ENCODE peak calls at places on chromosomes 2 and 18, in four cellular contexts. L is endodermal cell, B is sigmoid colon, V is SK-N-SH. J is an unnamed sample.

GRCh38 chr2:191166111-191166755 is 15.4 kb upstream of the STAT4 start:
- DNase-seq in B (no peak), L (no peak), V (no peak), J (no peak)

GRCh38 chr2:55776479-55776878 is 82.8 kb upstream of the PNPT1 start:
- DNase-seq in V (no peak), B (no peak), L (no peak), J (no peak)

GRCh38 chr2:95709831-95710230 is 118.0 kb downstream of the TRIM43 start:
- DNase-seq in V (no peak), L (no peak), B (no peak), J (no peak)

GRCh38 chr2:39513641-39514094 is 76.6 kb upstream of the MAP4K3 start:
- DNase-seq in L (peak; percentile 82), B (peak; percentile 66), V (peak; percentile 57), J (peak; percentile 72)

GRCh38 chr2:25251461-25252273 is 83.3 kb upstream of the POMC start:
- DNase-seq in B (peak; percentile 79), V (peak; percentile 84), L (peak; percentile 87), J (no peak)

GRCh38 chr2:109331864-109332848 is 203.2 kb downstream of the SH3RF3 start:
- DNase-seq in V (peak; percentile 55), L (peak; percentile 81), B (peak; percentile 84), J (peak; percentile 60)

GRCh38 chr18:49621301-49621700 is 59.4 kb downstream of the LIPG start:
- DNase-seq in B (no peak), V (no peak), L (no peak), J (no peak)

GRCh38 chr2:179237209-179237946 is 27.3 kb downstream of the SESTD1 start:
- DNase-seq in L (no peak), B (no peak), V (no peak), J (no peak)

GRCh38 chr18:62751341-62751821 is 36.0 kb downstream of the PHLPP1 start:
- DNase-seq in V (no peak), B (no peak), L (peak; percentile 85), J (no peak)

GRCh38 chr18:31040982-31041345 is 1.6 kb downstream of the DSC3 start:
- DNase-seq in B (no peak), V (peak; percentile 9), L (peak; percentile 72), J (no peak)

GRCh38 chr2:109516445-109517117 is 97.2 kb downstream of the SEPTIN10 start:
- DNase-seq in L (peak; percentile 96), B (no peak), V (peak; percentile 67), J (no peak)

GRCh38 chr2:113780472-113780871 is 24.0 kb upstream of the SLC35F5 start:
- DNase-seq in V (no peak), B (no peak), L (no peak), J (no peak)
- H3K27ac ChIP-seq in V (no peak overlapping the region), B (no peak overlapping the region), L (no peak overlapping the region), J (no peak overlapping the region)

DNA sequence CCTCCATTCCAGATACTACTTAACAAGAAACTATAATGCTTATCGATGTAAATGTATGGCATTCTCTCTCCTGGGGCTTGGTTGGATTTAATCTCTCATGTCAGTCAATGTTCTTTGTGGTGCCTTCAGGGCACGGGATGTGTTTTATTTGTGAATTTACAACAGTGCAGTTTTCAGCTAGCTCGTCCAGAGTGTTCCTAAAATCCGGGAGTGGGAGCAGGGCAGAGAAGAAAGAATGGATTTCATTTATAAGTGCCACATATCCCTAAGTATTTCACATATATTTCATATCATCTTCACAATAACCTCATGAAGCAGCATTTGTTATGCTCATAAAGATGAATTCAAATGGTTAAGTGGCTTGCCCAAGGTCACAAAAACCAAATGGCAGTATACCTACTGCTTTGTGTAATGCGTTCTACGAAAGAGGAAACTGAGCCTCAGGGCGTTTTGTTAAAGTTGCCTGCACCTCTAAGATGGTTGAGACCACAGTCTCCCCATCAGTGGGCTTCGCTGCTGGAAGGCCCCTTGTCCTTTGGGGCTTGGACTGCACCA is 134.7 kb upstream of the MGAT5 start:
- DNase-seq in L (no peak), B (no peak), V (no peak), J (no peak)
- H3K27ac ChIP-seq in L (no peak overlapping the region), B (peak overlapping the region; percentile 95), V (no peak overlapping the region), J (peak overlapping the region; percentile 88)

DNA sequence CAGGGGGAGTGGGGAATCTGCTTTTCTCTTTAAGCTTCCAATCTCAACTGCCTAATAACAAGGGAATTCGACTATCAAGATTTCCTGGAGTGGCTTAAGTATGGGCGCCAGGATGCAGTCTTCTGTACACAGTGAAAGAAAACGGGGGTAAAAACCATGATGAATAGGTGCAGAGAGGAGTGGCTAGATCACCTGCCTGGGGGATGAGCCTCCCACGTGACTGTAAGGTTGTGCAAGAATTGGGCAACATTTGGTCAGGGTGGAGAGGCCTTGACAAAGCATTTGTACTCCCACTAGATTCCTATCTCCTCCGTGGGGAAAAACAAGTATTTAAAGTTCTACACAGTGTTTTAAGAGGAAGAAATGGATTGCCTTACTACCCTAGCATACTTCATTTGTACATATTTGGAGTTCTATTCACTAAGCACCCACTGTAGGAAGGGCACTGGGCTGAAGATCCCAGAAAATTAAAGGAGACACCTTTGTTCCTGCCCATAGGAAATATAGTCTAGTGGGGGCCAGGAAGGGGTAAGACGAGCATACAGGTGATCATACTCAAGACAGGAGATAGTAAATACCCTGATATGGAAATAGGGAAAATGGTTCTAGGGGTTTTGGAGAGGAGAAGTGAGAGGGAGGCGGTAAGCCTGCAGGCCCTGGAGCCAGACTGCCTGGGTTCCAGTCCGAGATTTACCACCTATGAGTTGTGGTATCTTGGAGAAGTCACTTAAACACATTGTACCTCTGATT is 29.2 kb downstream of the EPAS1 start:
- DNase-seq in B (no peak), L (peak; percentile 35), V (no peak), J (no peak)
- H3K27ac ChIP-seq in B (no peak overlapping the region), L (no peak overlapping the region), V (no peak overlapping the region), J (no peak overlapping the region)

DNA sequence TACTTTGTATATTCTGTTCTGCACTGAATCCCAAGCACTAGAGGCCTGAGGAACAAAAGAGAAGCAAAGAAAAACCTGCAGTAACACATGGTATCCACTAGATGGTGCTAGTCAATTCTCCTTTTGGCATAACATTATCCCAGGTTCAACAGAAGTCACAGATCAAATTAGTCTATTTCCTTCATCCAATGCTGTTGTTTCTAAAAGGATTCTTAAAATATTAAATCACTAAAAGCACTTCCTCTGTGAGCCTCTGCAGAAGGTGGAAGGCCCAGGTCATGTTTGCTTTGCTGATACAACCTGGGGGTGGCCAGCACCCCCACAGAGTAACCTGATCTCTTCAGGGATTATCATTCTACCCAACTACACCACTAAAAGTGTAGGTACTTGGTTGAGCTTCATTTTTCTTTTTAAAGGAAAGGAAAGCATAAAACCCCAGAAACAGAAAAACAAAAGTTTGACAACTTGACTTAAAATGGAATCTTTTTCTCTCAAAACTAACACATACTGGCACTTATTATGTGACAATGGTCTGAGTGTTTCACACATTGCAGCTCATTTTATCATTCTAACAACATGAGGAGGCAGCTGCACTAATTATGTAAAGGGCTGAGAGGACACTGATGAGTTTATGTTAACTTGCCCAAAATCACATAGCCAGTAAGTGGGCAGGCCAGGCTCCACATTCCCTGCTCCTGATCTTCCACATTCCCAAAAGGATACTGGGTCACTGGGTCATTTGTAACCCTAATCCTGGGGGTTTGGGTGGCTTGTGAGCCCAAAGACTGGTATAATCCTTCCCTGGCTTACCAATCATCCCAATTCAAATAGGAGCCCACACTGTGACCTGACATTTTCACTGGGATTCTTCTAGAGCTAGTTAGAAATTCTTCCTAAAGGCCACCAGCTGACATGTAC is 66.8 kb upstream of the DNER start:
- DNase-seq in V (peak; percentile 49), B (no peak), L (peak; percentile 68), J (no peak)
- H3K27ac ChIP-seq in V (peak overlapping the region; percentile 0), B (no peak overlapping the region), L (no peak overlapping the region), J (no peak overlapping the region)

DNA sequence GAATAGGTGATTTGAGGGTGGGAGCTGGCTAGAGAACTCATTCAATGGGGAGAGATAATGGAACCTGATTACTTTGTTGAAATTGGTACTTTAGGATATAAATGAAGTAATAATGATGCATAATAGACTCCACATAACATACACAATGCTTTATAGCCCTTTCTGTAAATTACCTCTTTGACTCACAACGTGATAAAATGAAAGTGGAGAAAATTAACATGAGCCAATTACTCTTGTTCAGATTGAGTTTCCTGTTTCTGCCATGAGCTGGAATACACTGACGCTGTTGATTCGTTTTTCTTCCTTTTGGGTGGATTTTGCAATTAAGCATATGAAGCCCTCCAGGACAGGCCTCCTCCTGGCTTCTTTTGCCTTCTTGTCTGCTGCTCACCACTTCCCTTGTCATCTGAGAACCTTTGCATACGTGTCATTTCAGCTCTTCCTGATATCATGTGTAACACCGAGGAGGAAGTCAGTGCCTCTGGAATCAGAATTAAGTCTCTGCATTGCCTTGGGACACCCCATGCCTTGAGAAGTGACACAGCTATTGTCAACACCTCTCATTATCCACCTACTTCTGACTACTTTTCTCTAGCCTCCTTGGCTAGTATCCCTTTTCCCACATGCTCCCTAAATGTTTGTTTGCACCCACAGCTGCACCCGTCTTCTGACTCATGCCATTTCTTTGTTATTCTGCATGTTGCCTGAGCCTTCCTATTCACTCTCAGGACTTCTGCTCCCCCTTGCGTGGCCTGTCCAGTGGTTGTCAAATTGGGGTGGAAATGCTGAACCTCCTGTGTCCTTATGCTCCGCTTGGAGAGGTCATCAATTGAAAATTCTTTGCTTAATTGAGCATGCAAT is 134.1 kb downstream of the FMNL2 start:
- DNase-seq in V (no peak), L (peak; percentile 58), B (no peak), J (no peak)
- H3K27ac ChIP-seq in V (no peak overlapping the region), L (no peak overlapping the region), B (peak overlapping the region; percentile 42), J (no peak overlapping the region)

GRCh38 chr2:233100192-233100998 is 40.3 kb downstream of the INPP5D start:
- DNase-seq in V (no peak), B (no peak), L (peak; percentile 52), J (no peak)
- H3K27ac ChIP-seq in V (no peak overlapping the region), B (no peak overlapping the region), L (no peak overlapping the region), J (no peak overlapping the region)

DNA sequence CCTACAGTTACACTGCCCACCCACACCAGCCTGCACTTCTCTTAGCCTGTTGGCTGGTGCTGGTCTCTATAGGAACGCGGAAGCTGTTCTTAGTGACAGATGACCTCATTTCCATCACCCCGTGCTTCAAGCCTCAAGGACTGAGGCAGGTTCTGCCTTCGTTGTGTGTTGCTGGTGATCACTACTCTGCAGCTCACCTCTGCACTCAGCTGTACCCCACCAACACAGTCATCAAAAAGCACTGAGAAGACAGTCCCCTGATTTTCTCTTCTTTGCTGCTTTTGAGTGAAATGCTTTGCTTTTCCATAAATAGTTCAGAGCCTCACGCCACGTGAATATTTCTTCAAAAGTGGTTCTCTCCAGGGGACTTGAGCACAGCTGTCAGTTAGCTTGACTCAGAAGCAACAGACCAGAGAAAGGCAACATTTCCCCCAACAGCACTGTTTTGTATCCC is 225.7 kb upstream of the CCDC150 start:
- DNase-seq in B (no peak), V (no peak), L (no peak), J (no peak)
- H3K27ac ChIP-seq in B (no peak overlapping the region), V (no peak overlapping the region), L (no peak overlapping the region), J (no peak overlapping the region)

J was measured in thoracic aorta.